ENCODE peak calls at places on chromosomes 5 and 9, in seven cellular contexts. One of them, this sample, is unnamed.
A peak's percentile ranks its signal among the peaks of the same experiment; 100 is the strongest.

GRCh38 chr5:156052697-156053455 is 274.1 kb upstream of the SGCD start:
- DNase-seq in activated CD4-positive, alpha-beta T cell treated with anti-CD3 and anti-CD28 coated beads for 48 hours: no peak
- DNase-seq in stimulated activated CD4-positive, alpha-beta T cell treated with anti-CD3 and anti-CD28 coated beads, Interleukin-12 subunit alpha, Interleukin-12 subunit beta, amount 100 ng/mL, for 24 hours: no peak
- DNase-seq in HCT116: no peak
- DNase-seq in type B pancreatic cell: no peak
- DNase-seq in activated CD8-positive, alpha-beta memory T cell treated with anti-CD3 and anti-CD28 coated beads for 24 hours: no peak
- DNase-seq in WERI-Rb-1: no peak
- DNase-seq in this sample: no peak

GRCh38 chr9:35537898-35538297 is 48.0 kb downstream of the RUSC2 start:
- DNase-seq in activated CD4-positive, alpha-beta T cell treated with anti-CD3 and anti-CD28 coated beads for 48 hours: no peak
- DNase-seq in stimulated activated CD4-positive, alpha-beta T cell treated with anti-CD3 and anti-CD28 coated beads, Interleukin-12 subunit alpha, Interleukin-12 subunit beta, amount 100 ng/mL, for 24 hours: no peak
- DNase-seq in HCT116: no peak
- DNase-seq in type B pancreatic cell: no peak
- DNase-seq in activated CD8-positive, alpha-beta memory T cell treated with anti-CD3 and anti-CD28 coated beads for 24 hours: no peak
- DNase-seq in WERI-Rb-1: no peak
- DNase-seq in this sample: no peak

GRCh38 chr5:170681013-170681433 is 102.5 kb upstream of the GABRP start:
- DNase-seq in activated CD4-positive, alpha-beta T cell treated with anti-CD3 and anti-CD28 coated beads for 48 hours: peak; percentile 67
- DNase-seq in stimulated activated CD4-positive, alpha-beta T cell treated with anti-CD3 and anti-CD28 coated beads, Interleukin-12 subunit alpha, Interleukin-12 subunit beta, amount 100 ng/mL, for 24 hours: peak; percentile 8
- DNase-seq in HCT116: no peak
- DNase-seq in type B pancreatic cell: peak; percentile 76
- DNase-seq in activated CD8-positive, alpha-beta memory T cell treated with anti-CD3 and anti-CD28 coated beads for 24 hours: peak; percentile 67
- DNase-seq in WERI-Rb-1: no peak
- DNase-seq in this sample: no peak

GRCh38 chr5:154611341-154611767 is 133.3 kb upstream of the HAND1 start:
- DNase-seq in activated CD4-positive, alpha-beta T cell treated with anti-CD3 and anti-CD28 coated beads for 48 hours: no peak
- DNase-seq in stimulated activated CD4-positive, alpha-beta T cell treated with anti-CD3 and anti-CD28 coated beads, Interleukin-12 subunit alpha, Interleukin-12 subunit beta, amount 100 ng/mL, for 24 hours: no peak
- DNase-seq in HCT116: no peak
- DNase-seq in type B pancreatic cell: no peak
- DNase-seq in activated CD8-positive, alpha-beta memory T cell treated with anti-CD3 and anti-CD28 coated beads for 24 hours: no peak
- DNase-seq in WERI-Rb-1: no peak
- DNase-seq in this sample: no peak

GRCh38 chr9:109498195-109499060 is at the start of gene PTPN3:
- DNase-seq in activated CD4-positive, alpha-beta T cell treated with anti-CD3 and anti-CD28 coated beads for 48 hours: no peak
- DNase-seq in stimulated activated CD4-positive, alpha-beta T cell treated with anti-CD3 and anti-CD28 coated beads, Interleukin-12 subunit alpha, Interleukin-12 subunit beta, amount 100 ng/mL, for 24 hours: no peak
- DNase-seq in HCT116: no peak
- DNase-seq in type B pancreatic cell: no peak
- DNase-seq in activated CD8-positive, alpha-beta memory T cell treated with anti-CD3 and anti-CD28 coated beads for 24 hours: no peak
- DNase-seq in WERI-Rb-1: peak; percentile 21
- DNase-seq in this sample: no peak

GRCh38 chr9:19485193-19485592 is 76.4 kb downstream of the ACER2 start:
- DNase-seq in activated CD4-positive, alpha-beta T cell treated with anti-CD3 and anti-CD28 coated beads for 48 hours: no peak
- DNase-seq in stimulated activated CD4-positive, alpha-beta T cell treated with anti-CD3 and anti-CD28 coated beads, Interleukin-12 subunit alpha, Interleukin-12 subunit beta, amount 100 ng/mL, for 24 hours: no peak
- DNase-seq in HCT116: no peak
- DNase-seq in type B pancreatic cell: no peak
- DNase-seq in activated CD8-positive, alpha-beta memory T cell treated with anti-CD3 and anti-CD28 coated beads for 24 hours: no peak
- DNase-seq in WERI-Rb-1: no peak
- DNase-seq in this sample: no peak

GRCh38 chr5:83503662-83504061 is 32.1 kb downstream of the VCAN start:
- DNase-seq in activated CD4-positive, alpha-beta T cell treated with anti-CD3 and anti-CD28 coated beads for 48 hours: no peak
- DNase-seq in stimulated activated CD4-positive, alpha-beta T cell treated with anti-CD3 and anti-CD28 coated beads, Interleukin-12 subunit alpha, Interleukin-12 subunit beta, amount 100 ng/mL, for 24 hours: no peak
- DNase-seq in HCT116: no peak
- DNase-seq in type B pancreatic cell: no peak
- DNase-seq in activated CD8-positive, alpha-beta memory T cell treated with anti-CD3 and anti-CD28 coated beads for 24 hours: no peak
- DNase-seq in WERI-Rb-1: peak; percentile 30
- DNase-seq in this sample: no peak

GRCh38 chr5:124154714-124155113 is 591.7 kb downstream of the ZNF608 start:
- DNase-seq in activated CD4-positive, alpha-beta T cell treated with anti-CD3 and anti-CD28 coated beads for 48 hours: no peak
- DNase-seq in stimulated activated CD4-positive, alpha-beta T cell treated with anti-CD3 and anti-CD28 coated beads, Interleukin-12 subunit alpha, Interleukin-12 subunit beta, amount 100 ng/mL, for 24 hours: no peak
- DNase-seq in HCT116: no peak
- DNase-seq in type B pancreatic cell: no peak
- DNase-seq in activated CD8-positive, alpha-beta memory T cell treated with anti-CD3 and anti-CD28 coated beads for 24 hours: no peak
- DNase-seq in WERI-Rb-1: no peak
- DNase-seq in this sample: no peak

GRCh38 chr9:106862946-106863740 is at the start of gene ZNF462:
- DNase-seq in activated CD4-positive, alpha-beta T cell treated with anti-CD3 and anti-CD28 coated beads for 48 hours: peak; percentile 6
- DNase-seq in stimulated activated CD4-positive, alpha-beta T cell treated with anti-CD3 and anti-CD28 coated beads, Interleukin-12 subunit alpha, Interleukin-12 subunit beta, amount 100 ng/mL, for 24 hours: no peak
- DNase-seq in HCT116: no peak
- DNase-seq in type B pancreatic cell: peak; percentile 73
- DNase-seq in activated CD8-positive, alpha-beta memory T cell treated with anti-CD3 and anti-CD28 coated beads for 24 hours: no peak
- DNase-seq in WERI-Rb-1: peak; percentile 68
- DNase-seq in this sample: peak; percentile 83

GRCh38 chr9:134589748-134590147 is 51.9 kb upstream of the COL5A1 start:
- DNase-seq in activated CD4-positive, alpha-beta T cell treated with anti-CD3 and anti-CD28 coated beads for 48 hours: no peak
- DNase-seq in stimulated activated CD4-positive, alpha-beta T cell treated with anti-CD3 and anti-CD28 coated beads, Interleukin-12 subunit alpha, Interleukin-12 subunit beta, amount 100 ng/mL, for 24 hours: no peak
- DNase-seq in HCT116: no peak
- DNase-seq in type B pancreatic cell: peak; percentile 47
- DNase-seq in activated CD8-positive, alpha-beta memory T cell treated with anti-CD3 and anti-CD28 coated beads for 24 hours: no peak
- DNase-seq in WERI-Rb-1: no peak
- DNase-seq in this sample: peak; percentile 54

GRCh38 chr9:70600479-70600878 is 186.0 kb upstream of the KLF9 start:
- DNase-seq in activated CD4-positive, alpha-beta T cell treated with anti-CD3 and anti-CD28 coated beads for 48 hours: no peak
- DNase-seq in stimulated activated CD4-positive, alpha-beta T cell treated with anti-CD3 and anti-CD28 coated beads, Interleukin-12 subunit alpha, Interleukin-12 subunit beta, amount 100 ng/mL, for 24 hours: no peak
- DNase-seq in HCT116: no peak
- DNase-seq in type B pancreatic cell: no peak
- DNase-seq in activated CD8-positive, alpha-beta memory T cell treated with anti-CD3 and anti-CD28 coated beads for 24 hours: no peak
- DNase-seq in WERI-Rb-1: peak; percentile 22
- DNase-seq in this sample: no peak

GRCh38 chr9:4315582-4316215 is 15.8 kb upstream of the GLIS3 start:
- DNase-seq in activated CD4-positive, alpha-beta T cell treated with anti-CD3 and anti-CD28 coated beads for 48 hours: peak; percentile 85
- DNase-seq in stimulated activated CD4-positive, alpha-beta T cell treated with anti-CD3 and anti-CD28 coated beads, Interleukin-12 subunit alpha, Interleukin-12 subunit beta, amount 100 ng/mL, for 24 hours: peak; percentile 55
- DNase-seq in HCT116: peak; percentile 71
- DNase-seq in type B pancreatic cell: peak; percentile 78
- DNase-seq in activated CD8-positive, alpha-beta memory T cell treated with anti-CD3 and anti-CD28 coated beads for 24 hours: peak; percentile 87
- DNase-seq in WERI-Rb-1: peak; percentile 72
- DNase-seq in this sample: peak; percentile 89

GRCh38 chr9:107894572-107895261 is 405.1 kb upstream of the KLF4 start:
- DNase-seq in activated CD4-positive, alpha-beta T cell treated with anti-CD3 and anti-CD28 coated beads for 48 hours: no peak
- DNase-seq in stimulated activated CD4-positive, alpha-beta T cell treated with anti-CD3 and anti-CD28 coated beads, Interleukin-12 subunit alpha, Interleukin-12 subunit beta, amount 100 ng/mL, for 24 hours: no peak
- DNase-seq in HCT116: no peak
- DNase-seq in type B pancreatic cell: no peak
- DNase-seq in activated CD8-positive, alpha-beta memory T cell treated with anti-CD3 and anti-CD28 coated beads for 24 hours: no peak
- DNase-seq in WERI-Rb-1: no peak
- DNase-seq in this sample: peak; percentile 11

GRCh38 chr9:88747768-88748167 is 212.8 kb downstream of the NXNL2 start:
- DNase-seq in activated CD4-positive, alpha-beta T cell treated with anti-CD3 and anti-CD28 coated beads for 48 hours: no peak
- DNase-seq in stimulated activated CD4-positive, alpha-beta T cell treated with anti-CD3 and anti-CD28 coated beads, Interleukin-12 subunit alpha, Interleukin-12 subunit beta, amount 100 ng/mL, for 24 hours: no peak
- DNase-seq in HCT116: no peak
- DNase-seq in type B pancreatic cell: no peak
- DNase-seq in activated CD8-positive, alpha-beta memory T cell treated with anti-CD3 and anti-CD28 coated beads for 24 hours: no peak
- DNase-seq in WERI-Rb-1: no peak
- DNase-seq in this sample: no peak

GRCh38 chr9:111271481-111272080 is 58.4 kb downstream of the OR2K2 start:
- DNase-seq in activated CD4-positive, alpha-beta T cell treated with anti-CD3 and anti-CD28 coated beads for 48 hours: no peak
- DNase-seq in stimulated activated CD4-positive, alpha-beta T cell treated with anti-CD3 and anti-CD28 coated beads, Interleukin-12 subunit alpha, Interleukin-12 subunit beta, amount 100 ng/mL, for 24 hours: no peak
- DNase-seq in HCT116: no peak
- DNase-seq in type B pancreatic cell: no peak
- DNase-seq in activated CD8-positive, alpha-beta memory T cell treated with anti-CD3 and anti-CD28 coated beads for 24 hours: no peak
- DNase-seq in WERI-Rb-1: no peak
- DNase-seq in this sample: no peak

GRCh38 chr5:96226941-96227552 is 206.0 kb downstream of the PCSK1 start:
- DNase-seq in activated CD4-positive, alpha-beta T cell treated with anti-CD3 and anti-CD28 coated beads for 48 hours: no peak
- DNase-seq in stimulated activated CD4-positive, alpha-beta T cell treated with anti-CD3 and anti-CD28 coated beads, Interleukin-12 subunit alpha, Interleukin-12 subunit beta, amount 100 ng/mL, for 24 hours: no peak
- DNase-seq in HCT116: no peak
- DNase-seq in type B pancreatic cell: no peak
- DNase-seq in activated CD8-positive, alpha-beta memory T cell treated with anti-CD3 and anti-CD28 coated beads for 24 hours: no peak
- DNase-seq in WERI-Rb-1: no peak
- DNase-seq in this sample: no peak

This sample was measured in osteocyte.